ENCODE peak calls at places on chromosomes 2 and 18, in seven cellular contexts. One of them, this sample, is unnamed.

GRCh38 chr2:132581917-132582316 is 88.1 kb downstream of the LYPD1 start:
- DNase-seq in GM23248: no peak
- DNase-seq in HCT116: no peak
- DNase-seq in GM23338: no peak
- DNase-seq in SK-N-SH: no peak
- DNase-seq in PC-9: peak; percentile 49
- DNase-seq in MM.1S: peak; percentile 84
- DNase-seq in this sample: no peak

GRCh38 chr2:105646423-105647076 is 98.2 kb upstream of the NCK2 start:
- DNase-seq in GM23248: no peak
- DNase-seq in HCT116: no peak
- DNase-seq in GM23338: no peak
- DNase-seq in SK-N-SH: no peak
- DNase-seq in PC-9: no peak
- DNase-seq in MM.1S: no peak
- DNase-seq in this sample: no peak

GRCh38 chr2:204628926-204629661 is 83.8 kb downstream of the PARD3B start:
- DNase-seq in GM23248: no peak
- DNase-seq in HCT116: no peak
- DNase-seq in GM23338: no peak
- DNase-seq in SK-N-SH: no peak
- DNase-seq in PC-9: no peak
- DNase-seq in MM.1S: no peak
- DNase-seq in this sample: no peak

GRCh38 chr2:103660947-103661346 is 899.1 kb downstream of the TMEM182 start:
- DNase-seq in GM23248: no peak
- DNase-seq in HCT116: no peak
- DNase-seq in GM23338: no peak
- DNase-seq in SK-N-SH: no peak
- DNase-seq in PC-9: no peak
- DNase-seq in MM.1S: no peak
- DNase-seq in this sample: no peak

GRCh38 chr18:12393510-12393909 is 14.2 kb upstream of the PRELID3A start:
- DNase-seq in GM23248: no peak
- DNase-seq in HCT116: no peak
- DNase-seq in GM23338: no peak
- DNase-seq in SK-N-SH: no peak
- DNase-seq in PC-9: no peak
- DNase-seq in MM.1S: no peak
- DNase-seq in this sample: peak; percentile 32

GRCh38 chr2:174117951-174118930 is 130.1 kb downstream of the OLA1 start:
- DNase-seq in GM23248: peak; percentile 90
- DNase-seq in HCT116: peak; percentile 65
- DNase-seq in GM23338: peak; percentile 53
- DNase-seq in SK-N-SH: no peak
- DNase-seq in PC-9: peak; percentile 41
- DNase-seq in MM.1S: no peak
- DNase-seq in this sample: no peak

GRCh38 chr2:240987588-240987987 is 10.8 kb upstream of the SNED1 start:
- DNase-seq in GM23248: no peak
- DNase-seq in HCT116: no peak
- DNase-seq in GM23338: no peak
- DNase-seq in SK-N-SH: no peak
- DNase-seq in PC-9: no peak
- DNase-seq in MM.1S: no peak
- DNase-seq in this sample: no peak

GRCh38 chr18:76984193-76985155 is 148.1 kb downstream of the MBP start:
- DNase-seq in GM23248: no peak
- DNase-seq in HCT116: no peak
- DNase-seq in GM23338: no peak
- DNase-seq in SK-N-SH: no peak
- DNase-seq in PC-9: no peak
- DNase-seq in MM.1S: no peak
- DNase-seq in this sample: no peak

GRCh38 chr2:75200140-75200985 is 1.0 kb upstream of the TACR1 start:
- DNase-seq in GM23248: peak; percentile 65
- DNase-seq in HCT116: no peak
- DNase-seq in GM23338: peak; percentile 76
- DNase-seq in SK-N-SH: peak; percentile 74
- DNase-seq in PC-9: peak; percentile 59
- DNase-seq in MM.1S: no peak
- DNase-seq in this sample: peak; percentile 35

GRCh38 chr18:51437280-51438271 is 240.1 kb upstream of the MEX3C start:
- DNase-seq in GM23248: no peak
- DNase-seq in HCT116: no peak
- DNase-seq in GM23338: no peak
- DNase-seq in SK-N-SH: no peak
- DNase-seq in PC-9: no peak
- DNase-seq in MM.1S: no peak
- DNase-seq in this sample: no peak

GRCh38 chr18:51429644-51430043 is 232.2 kb upstream of the MEX3C start:
- DNase-seq in GM23248: no peak
- DNase-seq in HCT116: no peak
- DNase-seq in GM23338: no peak
- DNase-seq in SK-N-SH: no peak
- DNase-seq in PC-9: no peak
- DNase-seq in MM.1S: no peak
- DNase-seq in this sample: no peak

GRCh38 chr18:51433881-51434280 is 236.4 kb upstream of the MEX3C start:
- DNase-seq in GM23248: no peak
- DNase-seq in HCT116: no peak
- DNase-seq in GM23338: no peak
- DNase-seq in SK-N-SH: no peak
- DNase-seq in PC-9: no peak
- DNase-seq in MM.1S: no peak
- DNase-seq in this sample: no peak

GRCh38 chr18:51430538-51430937 is 233.1 kb upstream of the MEX3C start:
- DNase-seq in GM23248: no peak
- DNase-seq in HCT116: no peak
- DNase-seq in GM23338: no peak
- DNase-seq in SK-N-SH: no peak
- DNase-seq in PC-9: no peak
- DNase-seq in MM.1S: no peak
- DNase-seq in this sample: peak; percentile 16

GRCh38 chr18:51433296-51433695 is 235.8 kb upstream of the MEX3C start:
- DNase-seq in GM23248: no peak
- DNase-seq in HCT116: no peak
- DNase-seq in GM23338: no peak
- DNase-seq in SK-N-SH: no peak
- DNase-seq in PC-9: no peak
- DNase-seq in MM.1S: no peak
- DNase-seq in this sample: no peak
- H2AFZ ChIP-seq in GM23248: no peak overlapping the region
- H2AFZ ChIP-seq in HCT116: no peak overlapping the region
- H2AFZ ChIP-seq in GM23338: no peak overlapping the region
- H2AFZ ChIP-seq in SK-N-SH: no peak overlapping the region
- H2AFZ ChIP-seq in PC-9: no peak overlapping the region
- H2AFZ ChIP-seq in MM.1S: no peak overlapping the region
- H2AFZ ChIP-seq in this sample: no peak overlapping the region

DNA sequence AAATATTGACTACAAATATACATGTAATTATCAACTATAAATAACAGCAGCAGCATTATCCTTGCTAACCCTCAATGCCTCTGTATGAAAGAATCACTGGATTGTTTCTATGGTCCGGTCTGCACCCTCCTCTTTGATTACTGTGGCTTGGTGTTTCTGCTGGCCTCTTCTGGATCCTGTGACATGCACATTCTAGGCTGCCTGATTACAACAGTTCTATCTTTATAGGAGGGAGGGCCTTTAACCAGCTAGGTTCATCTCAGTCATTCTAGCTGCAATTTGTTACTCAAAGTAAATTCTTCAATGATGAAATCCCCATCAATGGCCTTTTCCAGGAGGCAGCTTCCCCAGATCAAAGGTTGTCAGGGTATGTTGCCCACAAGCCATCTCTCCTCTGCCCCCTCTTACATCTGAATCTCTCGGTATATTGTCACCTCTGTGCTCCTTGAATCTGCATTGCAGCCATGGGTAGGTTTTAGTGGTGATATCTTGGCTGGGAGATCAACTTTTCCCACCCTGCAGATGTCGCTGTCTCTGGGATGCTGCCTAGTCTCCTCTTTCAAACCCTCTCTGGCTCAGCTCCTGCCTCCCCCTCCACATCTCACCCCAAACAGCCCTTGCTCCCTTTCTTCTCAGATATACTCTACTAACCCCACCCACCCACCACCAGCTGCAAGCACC is 106.3 kb upstream of the BZW1 start:
- DNase-seq in GM23248: no peak
- DNase-seq in HCT116: no peak
- DNase-seq in GM23338: peak; percentile 85
- DNase-seq in SK-N-SH: no peak
- DNase-seq in PC-9: no peak
- DNase-seq in MM.1S: no peak
- DNase-seq in this sample: no peak
- H3K9me2 ChIP-seq in GM23248: no peaks in the 10 kb centered on the region
- H3K9me2 ChIP-seq in HCT116: no peaks in the 10 kb centered on the region
- H3K9me2 ChIP-seq in GM23338: no peaks in the 10 kb centered on the region
- H3K9me2 ChIP-seq in SK-N-SH: no peaks in the 10 kb centered on the region
- H3K9me2 ChIP-seq in PC-9: no peaks in the 10 kb centered on the region
- H3K9me2 ChIP-seq in MM.1S: no peaks in the 10 kb centered on the region
- H3K9me2 ChIP-seq in this sample: no peaks in the 10 kb centered on the region

GRCh38 chr18:6404834-6405233 is 9.9 kb downstream of the L3MBTL4 start:
- DNase-seq in GM23248: no peak
- DNase-seq in HCT116: no peak
- DNase-seq in GM23338: no peak
- DNase-seq in SK-N-SH: no peak
- DNase-seq in PC-9: no peak
- DNase-seq in MM.1S: no peak
- DNase-seq in this sample: no peak

GRCh38 chr18:6401687-6402086 is 13.0 kb downstream of the L3MBTL4 start:
- DNase-seq in GM23248: no peak
- DNase-seq in HCT116: no peak
- DNase-seq in GM23338: peak; percentile 51
- DNase-seq in SK-N-SH: no peak
- DNase-seq in PC-9: no peak
- DNase-seq in MM.1S: no peak
- DNase-seq in this sample: no peak

GRCh38 chr18:6406910-6407470 is 7.7 kb downstream of the L3MBTL4 start:
- DNase-seq in GM23248: no peak
- DNase-seq in HCT116: no peak
- DNase-seq in GM23338: no peak
- DNase-seq in SK-N-SH: no peak
- DNase-seq in PC-9: no peak
- DNase-seq in MM.1S: no peak
- DNase-seq in this sample: no peak

GRCh38 chr18:6406075-6406909 is 8.4 kb downstream of the L3MBTL4 start:
- DNase-seq in GM23248: peak; percentile 56
- DNase-seq in HCT116: no peak
- DNase-seq in GM23338: peak; percentile 5
- DNase-seq in SK-N-SH: no peak
- DNase-seq in PC-9: no peak
- DNase-seq in MM.1S: no peak
- DNase-seq in this sample: peak; percentile 35

GRCh38 chr18:6405237-6406074 is 9.3 kb downstream of the L3MBTL4 start:
- DNase-seq in GM23248: peak; percentile 3
- DNase-seq in HCT116: no peak
- DNase-seq in GM23338: no peak
- DNase-seq in SK-N-SH: no peak
- DNase-seq in PC-9: no peak
- DNase-seq in MM.1S: no peak
- DNase-seq in this sample: no peak
- H2AFZ ChIP-seq in GM23248: no peak overlapping the region
- H2AFZ ChIP-seq in HCT116: no peak overlapping the region
- H2AFZ ChIP-seq in GM23338: peak overlapping the region; percentile 43
- H2AFZ ChIP-seq in SK-N-SH: no peak overlapping the region
- H2AFZ ChIP-seq in PC-9: no peak overlapping the region
- H2AFZ ChIP-seq in MM.1S: no peak overlapping the region
- H2AFZ ChIP-seq in this sample: no peak overlapping the region

GRCh38 chr2:5367321-5367720 is 324.9 kb upstream of the SOX11 start:
- DNase-seq in GM23248: no peak
- DNase-seq in HCT116: no peak
- DNase-seq in GM23338: no peak
- DNase-seq in SK-N-SH: no peak
- DNase-seq in PC-9: no peak
- DNase-seq in MM.1S: no peak
- DNase-seq in this sample: no peak

GRCh38 chr2:5368263-5368662 is 323.9 kb upstream of the SOX11 start:
- DNase-seq in GM23248: no peak
- DNase-seq in HCT116: no peak
- DNase-seq in GM23338: peak; percentile 27
- DNase-seq in SK-N-SH: no peak
- DNase-seq in PC-9: no peak
- DNase-seq in MM.1S: no peak
- DNase-seq in this sample: no peak

GRCh38 chr2:5374736-5375135 is 317.4 kb upstream of the SOX11 start:
- DNase-seq in GM23248: no peak
- DNase-seq in HCT116: no peak
- DNase-seq in GM23338: no peak
- DNase-seq in SK-N-SH: no peak
- DNase-seq in PC-9: no peak
- DNase-seq in MM.1S: no peak
- DNase-seq in this sample: peak; percentile 65

DNA sequence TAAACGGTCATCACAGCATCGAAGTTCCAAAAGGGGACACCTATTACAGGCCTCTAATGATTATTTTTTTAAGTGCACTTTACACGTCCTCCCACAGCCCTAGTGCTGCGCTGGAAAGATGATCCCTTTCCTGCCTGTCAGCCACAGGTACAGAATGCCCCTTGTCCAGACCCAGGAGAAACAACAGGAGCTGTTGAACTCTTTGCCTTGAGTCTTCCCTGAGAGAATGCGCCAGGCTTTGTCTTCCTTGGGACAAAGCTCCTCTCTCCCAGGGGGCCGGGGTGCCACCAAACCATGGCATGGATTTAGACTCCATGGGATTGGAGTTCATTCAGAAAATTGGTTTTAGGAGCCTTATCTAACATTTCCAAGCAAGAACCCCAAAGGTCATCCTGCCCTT is 319.0 kb upstream of the SOX11 start:
- DNase-seq in GM23248: no peak
- DNase-seq in HCT116: no peak
- DNase-seq in GM23338: peak; percentile 82
- DNase-seq in SK-N-SH: peak; percentile 68
- DNase-seq in PC-9: no peak
- DNase-seq in MM.1S: no peak
- DNase-seq in this sample: peak; percentile 38
- H3K9me2 ChIP-seq in GM23248: no peaks in the 10 kb centered on the region
- H3K9me2 ChIP-seq in HCT116: no peaks in the 10 kb centered on the region
- H3K9me2 ChIP-seq in GM23338: no peaks in the 10 kb centered on the region
- H3K9me2 ChIP-seq in SK-N-SH: no peaks in the 10 kb centered on the region
- H3K9me2 ChIP-seq in PC-9: no peaks in the 10 kb centered on the region
- H3K9me2 ChIP-seq in MM.1S: no peaks in the 10 kb centered on the region
- H3K9me2 ChIP-seq in this sample: no peaks in the 10 kb centered on the region

DNA sequence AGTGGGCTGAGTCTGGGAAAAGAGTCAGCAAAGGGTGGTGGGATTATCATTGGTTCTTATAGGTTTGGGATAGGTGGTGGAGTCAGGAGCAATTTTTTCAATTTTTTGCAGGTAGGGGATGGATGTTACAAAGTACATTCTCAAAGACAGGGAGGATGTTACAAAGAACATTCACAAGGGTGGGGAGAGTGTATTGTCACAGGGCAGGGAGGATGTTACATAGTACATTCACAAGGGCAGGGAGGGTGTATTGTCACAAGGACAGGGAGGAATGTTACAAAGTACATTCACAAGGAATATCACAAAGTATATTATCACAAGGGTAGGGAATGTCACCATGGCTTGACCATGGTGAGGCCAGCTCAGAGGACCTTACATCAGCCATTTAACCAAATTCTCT is 58.6 kb upstream of the WDR75 start:
- DNase-seq in GM23248: no peak
- DNase-seq in HCT116: no peak
- DNase-seq in GM23338: peak; percentile 21
- DNase-seq in SK-N-SH: no peak
- DNase-seq in PC-9: no peak
- DNase-seq in MM.1S: no peak
- DNase-seq in this sample: no peak
- H2AFZ ChIP-seq in GM23248: no peak overlapping the region
- H2AFZ ChIP-seq in HCT116: no peak overlapping the region
- H2AFZ ChIP-seq in GM23338: no peak overlapping the region
- H2AFZ ChIP-seq in SK-N-SH: no peak overlapping the region
- H2AFZ ChIP-seq in PC-9: no peak overlapping the region
- H2AFZ ChIP-seq in MM.1S: no peak overlapping the region
- H2AFZ ChIP-seq in this sample: no peak overlapping the region

This sample was measured in hepatocyte.